ENCODE peak calls at places on chromosomes 4 and X, in seven cellular contexts. O is neuronal stem cell, D is IMR-90, K is H9, C is mesenchymal stem cell, W is mesendoderm, A is H1. J is an unnamed sample.

GRCh38 chrX:65595460-65595876 is 60.9 kb upstream of the LAS1L start:
- DNase-seq in D (peak; percentile 93), C (peak; percentile 91), A (peak; percentile 73), O (peak; percentile 78), W (peak; percentile 95), K (peak; percentile 90), J (peak; percentile 88)

GRCh38 chr4:174930895-174931294 is 12.7 kb downstream of the ADAM29 start:
- DNase-seq in K (no peak), A (no peak), W (no peak), D (no peak), O (no peak), C (no peak), J (no peak)

GRCh38 chr4:124754671-124755070 is 42.1 kb upstream of the ANKRD50 start:
- DNase-seq in A (no peak), W (no peak), D (peak; percentile 70), K (no peak), C (no peak), O (no peak), J (peak; percentile 4)

GRCh38 chrX:109760241-109760921 is 27.3 kb upstream of the ACSL4 start:
- DNase-seq in O (no peak), D (no peak), A (no peak), K (no peak), W (peak; percentile 8), C (no peak), J (peak; percentile 20)

GRCh38 chrX:150363561-150364346 is 637 bp downstream of the MAMLD1 start:
- DNase-seq in K (peak; percentile 34), C (peak; percentile 50), D (peak; percentile 29), W (peak; percentile 34), O (no peak), A (no peak), J (no peak)

GRCh38 chr4:7971881-7972500 is 32.3 kb upstream of the AFAP1 start:
- DNase-seq in K (no peak), W (no peak), D (no peak), C (no peak), O (no peak), A (no peak), J (peak; percentile 100)

GRCh38 chr4:107153228-107153627 is 117.1 kb upstream of the DKK2 start:
- DNase-seq in O (peak; percentile 4), A (peak; percentile 36), W (peak; percentile 98), D (no peak), C (no peak), K (peak; percentile 72), J (peak; percentile 2)

GRCh38 chr4:80307774-80308465 is 27.6 kb upstream of the CFAP299 start:
- DNase-seq in O (no peak), C (peak; percentile 56), W (peak; percentile 82), D (peak; percentile 79), A (no peak), K (no peak), J (peak; percentile 9)

GRCh38 chr4:118171381-118171780 is 137.1 kb downstream of the NDST3 start:
- DNase-seq in D (peak; percentile 20), W (no peak), C (peak; percentile 12), K (no peak), A (no peak), O (no peak), J (no peak)

GRCh38 chrX:19291086-19291485 is 52.6 kb upstream of the PDHA1 start:
- DNase-seq in W (peak; percentile 96), K (peak; percentile 38), C (no peak), D (no peak), A (no peak), O (no peak), J (no peak)

DNA sequence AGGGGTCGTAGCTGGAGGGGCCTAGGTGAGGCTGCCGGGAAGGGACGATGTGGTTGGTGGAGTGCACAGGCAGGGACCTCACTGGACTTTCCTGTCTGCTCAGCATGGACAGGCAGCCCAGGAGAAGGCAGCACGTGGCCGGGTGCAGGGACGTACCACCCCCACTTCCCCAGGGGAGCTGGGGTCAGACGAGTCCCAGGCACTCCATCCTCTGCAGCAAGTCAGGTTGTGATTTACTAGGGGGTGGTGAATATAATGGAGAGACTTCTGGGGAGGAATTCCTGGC is 1.5 kb upstream of the CTBP1 start:
- DNase-seq in C (no peak), A (no peak), O (no peak), K (no peak), D (no peak), W (no peak), J (no peak)
- H3K9ac ChIP-seq in C (peak overlapping the region; percentile 90), A (no peak overlapping the region), O (no peak overlapping the region), K (no peak overlapping the region), D (no peak overlapping the region), W (no peak overlapping the region), J (no peak overlapping the region)

GRCh38 chrX:10106801-10107200 is 50.0 kb upstream of the CLCN4 start:
- DNase-seq in K (no peak), C (no peak), W (no peak), A (no peak), O (no peak), D (no peak), J (no peak)
- H3K79me1 ChIP-seq in K (no peaks in the 10 kb centered on the region), C (peaks cover 3% of the 10 kb centered on the region), W (no peaks in the 10 kb centered on the region), A (no peaks in the 10 kb centered on the region), O (peaks cover 2% of the 10 kb centered on the region), D (peaks cover 6% of the 10 kb centered on the region), J (no peaks in the 10 kb centered on the region)

GRCh38 chrX:143854006-143854405 is 29.9 kb upstream of the UBE2NL start:
- DNase-seq in D (peak; percentile 11), O (no peak), C (peak; percentile 64), A (no peak), W (no peak), K (no peak), J (no peak)
- H3K9ac ChIP-seq in D (no peak overlapping the region), O (no peak overlapping the region), C (peak overlapping the region; percentile 69), A (no peak overlapping the region), W (no peak overlapping the region), K (no peak overlapping the region), J (no peak overlapping the region)

GRCh38 chr4:165324203-165324917 is 3.1 kb upstream of the MSMO1 start:
- DNase-seq in A (no peak), C (no peak), O (no peak), W (no peak), D (no peak), K (no peak), J (no peak)
- H3K79me1 ChIP-seq in A (no peaks in the 10 kb centered on the region), C (peaks cover 3% of the 10 kb centered on the region), O (no peaks in the 10 kb centered on the region), W (peaks cover 2% of the 10 kb centered on the region), D (peaks cover 18% of the 10 kb centered on the region), K (no peaks in the 10 kb centered on the region), J (peaks cover 14% of the 10 kb centered on the region)

GRCh38 chr4:156677656-156678055 is 293.9 kb downstream of the PDGFC start:
- DNase-seq in A (no peak), D (no peak), K (no peak), W (no peak), C (no peak), O (no peak), J (no peak)
- H3K9ac ChIP-seq in A (no peak overlapping the region), D (no peak overlapping the region), K (no peak overlapping the region), W (no peak overlapping the region), C (no peak overlapping the region), O (no peak overlapping the region), J (no peak overlapping the region)

GRCh38 chrX:77119706-77120105 is 327.5 kb upstream of the FGF16 start:
- DNase-seq in O (no peak), W (no peak), K (no peak), C (no peak), D (no peak), A (no peak), J (no peak)
- H3K79me1 ChIP-seq in O (no peaks in the 10 kb centered on the region), W (no peaks in the 10 kb centered on the region), K (no peaks in the 10 kb centered on the region), C (no peaks in the 10 kb centered on the region), D (no peaks in the 10 kb centered on the region), A (no peaks in the 10 kb centered on the region), J (no peaks in the 10 kb centered on the region)

GRCh38 chrX:16946971-16947562 is 609 bp downstream of the REPS2 start:
- DNase-seq in A (no peak), C (no peak), O (no peak), D (no peak), W (no peak), K (no peak), J (peak; percentile 21)
- H3K9ac ChIP-seq in A (peak overlapping the region; percentile 14), C (peak overlapping the region; percentile 57), O (peak overlapping the region; percentile 21), D (no peak overlapping the region), W (peak overlapping the region; percentile 40), K (peak overlapping the region; percentile 17), J (no peak overlapping the region)

GRCh38 chrX:144388738-144389137 is 504.9 kb downstream of the UBE2NL start:
- DNase-seq in O (no peak), A (no peak), K (no peak), D (no peak), W (no peak), C (no peak), J (no peak)
- H3K79me1 ChIP-seq in O (no peaks in the 10 kb centered on the region), A (no peaks in the 10 kb centered on the region), K (no peaks in the 10 kb centered on the region), D (no peaks in the 10 kb centered on the region), W (no peaks in the 10 kb centered on the region), C (no peaks in the 10 kb centered on the region), J (no peaks in the 10 kb centered on the region)

J was measured in trophoblast cell.